ENCODE peak calls at places on chromosomes 2 and 18, in seven cellular contexts. E, G, D, S, F, L and R are unnamed samples.

GRCh38 chr2:46601328-46601963 is 122.1 kb downstream of the TMEM247 start:
- DNase-seq in L (peak; percentile 48), G (no peak), S (no peak), D (no peak), F (no peak), E (no peak), R (no peak)

GRCh38 chr2:12501469-12502147 is 215.1 kb upstream of the TRIB2 start:
- DNase-seq in L (peak; percentile 25), E (peak; percentile 30), D (no peak), S (peak; percentile 69), F (no peak), G (peak; percentile 24), R (peak; percentile 44)

GRCh38 chr18:48975221-48975816 is 24.6 kb upstream of the SMAD7 start:
- DNase-seq in G (no peak), D (no peak), L (peak; percentile 30), S (no peak), F (peak; percentile 50), E (no peak), R (no peak)

GRCh38 chr2:230847883-230848388 is 16.8 kb upstream of the ITM2C start:
- DNase-seq in F (peak; percentile 92), E (peak; percentile 68), S (peak; percentile 82), L (peak; percentile 92), G (peak; percentile 85), D (peak; percentile 96), R (peak; percentile 89)

GRCh38 chr2:207239754-207240494 is 74.2 kb upstream of the KLF7 start:
- DNase-seq in L (peak; percentile 89), G (no peak), F (no peak), S (no peak), D (no peak), E (peak; percentile 74), R (no peak)

GRCh38 chr2:68612765-68613519 is 30.4 kb upstream of the PROKR1 start:
- DNase-seq in E (no peak), L (no peak), G (no peak), D (no peak), F (no peak), S (no peak), R (no peak)

GRCh38 chr2:238093181-238094140 is 6.7 kb upstream of the ESPNL start:
- DNase-seq in S (no peak), G (no peak), F (no peak), L (no peak), E (no peak), D (no peak), R (no peak)

GRCh38 chr2:209637293-209637692 is 134.3 kb upstream of the UNC80 start:
- DNase-seq in L (no peak), F (no peak), D (no peak), S (no peak), E (no peak), G (no peak), R (no peak)

GRCh38 chr2:12715878-12716249 is 872 bp upstream of the TRIB2 start:
- DNase-seq in F (peak; percentile 78), G (peak; percentile 66), L (peak; percentile 78), E (peak; percentile 78), D (peak; percentile 72), S (peak; percentile 87), R (peak; percentile 81)

GRCh38 chr2:48109491-48110204 is 203.3 kb upstream of the FBXO11 start:
- DNase-seq in S (no peak), E (no peak), D (no peak), G (no peak), F (no peak), L (no peak), R (no peak)

GRCh38 chr2:146228659-146229058 is 1616.2 kb upstream of the ACVR2A start:
- DNase-seq in E (no peak), G (no peak), D (no peak), L (no peak), S (no peak), F (no peak), R (no peak)

GRCh38 chr18:24470805-24471204 is 10.4 kb downstream of the HRH4 start:
- DNase-seq in E (no peak), S (no peak), L (no peak), D (no peak), G (no peak), F (no peak), R (no peak)

GRCh38 chr2:190819835-190820234 is 60.8 kb upstream of the GLS start:
- DNase-seq in D (no peak), S (no peak), L (peak; percentile 92), E (peak; percentile 61), G (no peak), F (no peak), R (no peak)

GRCh38 chr2:70716131-70716766 is 51.8 kb downstream of the ADD2 start:
- DNase-seq in E (no peak), S (no peak), D (peak; percentile 24), F (no peak), G (no peak), L (no peak), R (no peak)

GRCh38 chr2:239467956-239468490 is 67.2 kb upstream of the HDAC4 start:
- DNase-seq in S (no peak), E (no peak), L (no peak), D (peak; percentile 14), G (no peak), F (no peak), R (no peak)

GRCh38 chr2:174752403-174753037 is 11.8 kb downstream of the CHRNA1 start:
- DNase-seq in E (no peak), D (no peak), G (no peak), S (peak; percentile 71), L (no peak), F (no peak), R (no peak)

DNA sequence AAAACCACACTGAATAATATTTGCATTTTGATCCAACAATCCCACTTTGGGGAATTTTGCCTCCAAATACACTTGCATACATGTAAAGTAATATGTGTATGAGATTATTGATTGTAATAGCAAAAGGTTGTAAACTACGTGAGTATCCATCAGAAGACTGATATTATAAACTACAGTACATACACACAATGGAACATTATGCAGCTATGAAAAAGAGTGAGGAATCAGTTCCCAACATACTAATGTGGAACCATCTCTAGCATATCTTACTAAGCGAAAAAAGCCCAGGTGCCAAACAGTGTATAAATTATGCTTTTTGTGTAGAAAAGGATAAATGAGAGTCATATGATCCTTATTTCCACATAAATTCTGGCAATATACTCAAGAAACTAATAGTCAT is 16.0 kb upstream of the C2orf74 start:
- DNase-seq in F (no peak), S (no peak), E (no peak), L (no peak), D (no peak), G (no peak), R (no peak)
- H3K27ac ChIP-seq in F (no peak overlapping the region), S (no peak overlapping the region), E (peak overlapping the region; percentile 85), L (no peak overlapping the region), D (no peak overlapping the region), G (peak overlapping the region; percentile 86), R (no peak overlapping the region)

GRCh38 chr2:226649201-226649600 is 150.4 kb downstream of the IRS1 start:
- DNase-seq in G (no peak), L (no peak), E (no peak), S (no peak), F (no peak), D (no peak), R (no peak)

GRCh38 chr2:226652983-226653765 is 146.4 kb downstream of the IRS1 start:
- DNase-seq in S (no peak), F (no peak), L (no peak), E (no peak), G (no peak), D (no peak), R (no peak)

GRCh38 chr2:226655871-226656270 is 143.7 kb downstream of the IRS1 start:
- DNase-seq in G (no peak), S (no peak), D (no peak), F (no peak), L (peak; percentile 74), E (no peak), R (no peak)

GRCh38 chr2:226649871-226650660 is 149.6 kb downstream of the IRS1 start:
- DNase-seq in E (peak; percentile 98), S (peak; percentile 68), L (peak; percentile 98), F (peak; percentile 55), D (peak; percentile 82), G (peak; percentile 62), R (peak; percentile 84)

GRCh38 chr2:226652388-226652787 is 147.2 kb downstream of the IRS1 start:
- DNase-seq in D (no peak), L (peak; percentile 88), F (no peak), G (no peak), E (peak; percentile 96), S (no peak), R (no peak)
- H3K4me1 ChIP-seq in D (peaks cover 9% of the 10 kb centered on the region), L (peaks cover 41% of the 10 kb centered on the region), F (peaks cover 7% of the 10 kb centered on the region), G (peaks cover 26% of the 10 kb centered on the region), E (peaks cover 45% of the 10 kb centered on the region), S (peaks cover 30% of the 10 kb centered on the region), R (peaks cover 15% of the 10 kb centered on the region)

DNA sequence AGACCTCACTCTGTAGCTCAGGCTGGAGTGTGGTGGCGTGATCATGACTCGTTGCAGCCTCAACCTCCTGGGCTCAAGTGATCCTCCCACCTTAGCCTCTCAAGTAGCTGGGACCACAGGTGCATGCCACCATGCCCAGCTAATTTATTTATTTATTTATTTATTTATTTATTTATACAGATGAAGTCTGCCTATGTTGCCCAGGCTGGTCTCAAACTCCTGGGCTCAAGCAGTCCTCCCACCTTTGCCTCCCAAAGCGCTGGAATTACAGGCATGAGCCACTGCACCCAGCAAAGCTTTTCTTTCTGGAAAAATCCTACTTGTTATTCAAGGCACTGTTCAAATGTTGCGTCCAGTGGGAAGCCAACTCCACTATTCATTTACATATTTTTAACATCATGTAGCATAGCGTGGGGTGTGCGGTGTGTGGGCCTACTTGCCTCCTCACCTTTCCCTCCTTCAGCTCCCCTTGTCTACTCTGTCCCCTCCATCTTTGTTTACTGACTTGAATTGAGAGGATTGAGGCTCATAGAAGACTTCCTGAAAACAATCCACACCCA is 6.8 kb upstream of the RHOB start:
- DNase-seq in F (no peak), G (no peak), L (no peak), S (no peak), E (no peak), D (no peak), R (no peak)
- H3K27ac ChIP-seq in F (no peak overlapping the region), G (no peak overlapping the region), L (no peak overlapping the region), S (no peak overlapping the region), E (no peak overlapping the region), D (no peak overlapping the region), R (no peak overlapping the region)

GRCh38 chr2:101718479-101718878 is 21.0 kb downstream of the MAP4K4 start:
- DNase-seq in S (no peak), L (no peak), D (no peak), F (no peak), E (no peak), G (no peak), R (no peak)

GRCh38 chr2:101710690-101711318 is 13.3 kb downstream of the MAP4K4 start:
- DNase-seq in S (no peak), L (peak; percentile 61), E (peak; percentile 46), G (no peak), D (no peak), F (no peak), R (no peak)

GRCh38 chr2:101710036-101710689 is 12.7 kb downstream of the MAP4K4 start:
- DNase-seq in F (no peak), S (no peak), D (no peak), E (peak; percentile 52), G (no peak), L (no peak), R (no peak)

GRCh38 chr2:101717041-101717817 is 19.7 kb downstream of the MAP4K4 start:
- DNase-seq in L (no peak), F (no peak), S (peak; percentile 79), E (no peak), D (no peak), G (no peak), R (no peak)

DNA sequence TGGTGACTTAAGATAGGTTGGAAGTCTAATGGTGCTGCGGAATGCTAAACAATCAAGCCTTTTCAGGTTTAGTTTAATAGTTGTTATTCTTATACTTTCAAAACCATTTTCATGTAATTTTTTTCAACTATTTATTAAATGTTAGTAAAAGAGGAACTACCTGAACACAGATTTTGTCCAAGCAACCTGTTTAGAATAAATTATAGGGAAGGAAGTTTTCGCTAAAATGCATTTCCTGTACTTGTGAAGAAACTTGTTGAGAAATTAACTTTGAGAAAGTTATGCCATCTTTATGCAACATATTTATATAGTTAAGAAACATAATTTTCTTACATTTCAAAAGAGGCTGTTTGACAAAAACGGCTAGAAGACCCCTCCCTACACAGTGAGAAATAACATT is 16.6 kb downstream of the MAP4K4 start:
- DNase-seq in D (no peak), F (no peak), S (no peak), L (no peak), E (no peak), G (no peak), R (no peak)
- H3K4me1 ChIP-seq in D (peaks cover 4% of the 10 kb centered on the region), F (peaks cover 6% of the 10 kb centered on the region), S (peaks cover 95% of the 10 kb centered on the region), L (peaks cover 34% of the 10 kb centered on the region), E (peaks cover 29% of the 10 kb centered on the region), G (peaks cover 46% of the 10 kb centered on the region), R (peaks cover 94% of the 10 kb centered on the region)